ENCODE peak calls at places on chromosomes 6 and 20, in five cellular contexts. N is tibial artery; K is stimulated activated CD8-positive, alpha-beta memory T cell treated with anti-CD3 and anti-CD28 coated beads, Interleukin-15, amount 100 ng/mL, for 1 hour; F is right lobe of liver; G is neuronal stem cell. I is an unnamed sample.

GRCh38 chr6:48135352-48136084 is 24.5 kb upstream of the PTCHD4 start:
- DNase-seq in K (no peak), F (no peak), G (no peak), N (no peak), I (no peak)

GRCh38 chr6:75488026-75488425 is 5.6 kb downstream of the FILIP1 start:
- DNase-seq in K (no peak), F (no peak), N (no peak), G (no peak), I (no peak)

GRCh38 chr20:53847118-53847842 is 223.1 kb downstream of the BCAS1 start:
- DNase-seq in K (no peak), G (no peak), F (no peak), N (no peak), I (no peak)

GRCh38 chr6:75204222-75204958 is 1.5 kb downstream of the COL12A1 start:
- DNase-seq in G (peak; percentile 61), F (no peak), N (peak; percentile 92), K (no peak), I (peak; percentile 81)

GRCh38 chr20:25203089-25203488 is 7.6 kb downstream of the ENTPD6 start:
- DNase-seq in K (no peak), F (no peak), G (no peak), N (no peak), I (no peak)

GRCh38 chr6:1619666-1620503 is 10.2 kb downstream of the FOXC1 start:
- DNase-seq in F (peak; percentile 58), G (no peak), N (peak; percentile 86), K (no peak), I (no peak)

GRCh38 chr20:59137532-59137931 is 26.1 kb upstream of the ZNF831 start:
- DNase-seq in F (no peak), N (no peak), G (no peak), K (no peak), I (no peak)

GRCh38 chr6:167653561-167653960 is 173.2 kb upstream of the AFDN start:
- DNase-seq in K (no peak), G (no peak), N (no peak), F (no peak), I (no peak)

GRCh38 chr20:45306431-45306982 is at the start of gene RBPJL:
- DNase-seq in F (no peak), K (peak; percentile 6), N (peak; percentile 64), G (no peak), I (peak; percentile 98)

GRCh38 chr6:124913056-124913455 is 49.2 kb upstream of the RNF217 start:
- DNase-seq in K (no peak), N (no peak), G (no peak), F (no peak), I (no peak)

GRCh38 chr6:147211831-147212230 is 7.6 kb downstream of the STXBP5 start:
- DNase-seq in K (no peak), N (no peak), F (no peak), G (no peak), I (no peak)

GRCh38 chr6:54920628-54921027 is 74.1 kb downstream of the FAM83B start:
- DNase-seq in K (no peak), F (no peak), G (no peak), N (no peak), I (no peak)

GRCh38 chr6:143965503-143966171 is 42.4 kb downstream of the PLAGL1 start:
- DNase-seq in K (no peak), G (no peak), F (no peak), N (no peak), I (no peak)

GRCh38 chr6:11380969-11381744 is 148.7 kb upstream of the NEDD9 start:
- DNase-seq in G (no peak), F (no peak), K (no peak), N (no peak), I (no peak)

GRCh38 chr6:17218023-17218748 is 63.0 kb upstream of the RBM24 start:
- DNase-seq in N (no peak), F (no peak), K (no peak), G (no peak), I (no peak)

GRCh38 chr6:104784884-104785283 is 74.8 kb downstream of the HACE1 start:
- DNase-seq in N (no peak), G (no peak), F (no peak), K (no peak), I (no peak)

GRCh38 chr20:49801882-49802281 is 10.7 kb upstream of the SLC9A8 start:
- DNase-seq in K (no peak), N (no peak), F (no peak), G (no peak), I (no peak)

GRCh38 chr6:125213936-125214335 is 60.4 kb downstream of the TPD52L1 start:
- DNase-seq in G (no peak), K (no peak), N (no peak), F (no peak), I (no peak)

GRCh38 chr6:141105481-141105880 is 1027.2 kb upstream of the GJE1 start:
- DNase-seq in K (no peak), N (no peak), G (peak; percentile 89), F (no peak), I (no peak)

GRCh38 chr6:158606935-158607334 is 37.6 kb downstream of the DYNLT1 start:
- DNase-seq in K (no peak), G (no peak), F (no peak), N (no peak), I (no peak)

GRCh38 chr20:24818056-24818455 is 131.0 kb upstream of the CST7 start:
- DNase-seq in G (no peak), F (no peak), N (no peak), K (no peak), I (no peak)

GRCh38 chr6:22980446-22980845 is 411.1 kb downstream of the HDGFL1 start:
- DNase-seq in N (no peak), G (no peak), F (no peak), K (no peak), I (no peak)

GRCh38 chr6:136251394-136251793 is 1.3 kb upstream of the MTFR2 start:
- DNase-seq in G (no peak), N (no peak), K (no peak), F (no peak), I (no peak)

GRCh38 chr6:55450007-55450406 is 122.7 kb downstream of the GFRAL start:
- DNase-seq in N (no peak), K (no peak), F (no peak), G (no peak), I (no peak)

I was measured in pancreas.